ENCODE peak calls at places on chromosomes 11 and 22, in five cellular contexts. Y, N, J, B and M are unnamed samples.

GRCh38 chr11:65891180-65892136 is 985 bp downstream of the CCDC85B start:
- DNase-seq in Y (peak; percentile 82), N (peak; percentile 55), J (peak; percentile 67), B (no peak), M (no peak)

GRCh38 chr11:8032576-8033311 is 45.6 kb downstream of the EIF3F start:
- DNase-seq in Y (no peak), N (no peak), J (no peak), B (no peak), M (peak; percentile 56)

GRCh38 chr11:7585816-7586215 is 72.0 kb downstream of the PPFIBP2 start:
- DNase-seq in Y (no peak), N (no peak), J (no peak), B (no peak), M (no peak)

GRCh38 chr22:47051435-47052175 is 289.2 kb downstream of the TBC1D22A start:
- DNase-seq in Y (no peak), N (no peak), J (no peak), B (no peak), M (peak; percentile 64)

GRCh38 chr11:7490054-7490453 is 4.7 kb downstream of the OLFML1 start:
- DNase-seq in Y (no peak), N (no peak), J (no peak), B (no peak), M (no peak)

GRCh38 chr11:72609045-72609444 is 65.2 kb downstream of the PDE2A start:
- DNase-seq in Y (no peak), N (no peak), J (no peak), B (no peak), M (no peak)

GRCh38 chr11:34299284-34299961 is 58.4 kb downstream of the ABTB2 start:
- DNase-seq in Y (no peak), N (no peak), J (no peak), B (no peak), M (no peak)

GRCh38 chr11:14373941-14374646 is 15.1 kb upstream of the RRAS2 start:
- DNase-seq in Y (peak; percentile 45), N (no peak), J (no peak), B (no peak), M (no peak)

GRCh38 chr22:32204211-32204855 is 540 bp downstream of the RFPL2 start:
- DNase-seq in Y (no peak), N (no peak), J (peak; percentile 35), B (no peak), M (no peak)

GRCh38 chr22:39437836-39438704 is 18.7 kb upstream of the MGAT3 start:
- DNase-seq in Y (no peak), N (no peak), J (no peak), B (no peak), M (no peak)

GRCh38 chr11:59271811-59272327 is 59.1 kb upstream of the MPEG1 start:
- DNase-seq in Y (no peak), N (no peak), J (no peak), B (no peak), M (no peak)